ENCODE peak calls at places on chromosomes 1 and 21, in nine cellular contexts. D, Y, P, N, K, S, U, F and A are unnamed samples.

GRCh38 chr1:44822131-44822701 is 13.9 kb downstream of the BTBD19 start:
- DNase-seq in D (no peak), Y (no peak), P (no peak), N (no peak), K (no peak), S (no peak), U (no peak), F (no peak), A (no peak)

GRCh38 chr1:147225193-147225730 is at the start of gene FMO5:
- DNase-seq in D (no peak), Y (peak), P (no peak), N (peak), K (peak), S (peak), U (peak), F (peak), A (no peak)

GRCh38 chr1:39268906-39269305 is 64.4 kb downstream of the MACF1 start:
- DNase-seq in D (no peak), Y (no peak), P (peak), N (no peak), K (no peak), S (no peak), U (peak), F (peak), A (no peak)

GRCh38 chr1:152752225-152752624 is 5.6 kb upstream of the KPRP start:
- DNase-seq in D (peak), Y (no peak), P (no peak), N (no peak), K (no peak), S (no peak), U (no peak), F (no peak), A (no peak)

GRCh38 chr1:209364716-209365115 is 218.8 kb upstream of the CAMK1G start:
- DNase-seq in D (no peak), Y (no peak), P (no peak), N (no peak), K (no peak), S (no peak), U (no peak), F (peak), A (no peak)

GRCh38 chr1:117580436-117580835 is 25.4 kb upstream of the TENT5C start:
- DNase-seq in D (no peak), Y (no peak), P (no peak), N (no peak), K (no peak), S (no peak), U (no peak), F (no peak), A (no peak)

GRCh38 chr1:3515774-3516480 is 61.5 kb downstream of the ARHGEF16 start:
- DNase-seq in D (no peak), Y (no peak), P (no peak), N (no peak), K (peak), S (no peak), U (no peak), F (no peak), A (no peak)

GRCh38 chr1:6448749-6449631 is 17.0 kb downstream of the TNFRSF25 start:
- DNase-seq in D (no peak), Y (no peak), P (peak), N (no peak), K (no peak), S (no peak), U (peak), F (no peak), A (peak)

GRCh38 chr1:183989078-183989577 is 48.4 kb downstream of the COLGALT2 start:
- DNase-seq in D (peak), Y (no peak), P (no peak), N (no peak), K (no peak), S (no peak), U (no peak), F (peak), A (no peak)

GRCh38 chr1:209855623-209856022 is 27.9 kb downstream of the UTP25 start:
- DNase-seq in D (no peak), Y (no peak), P (no peak), N (no peak), K (no peak), S (no peak), U (no peak), F (no peak), A (no peak)

GRCh38 chr1:243374412-243374811 is 118.6 kb downstream of the SDCCAG8 start:
- DNase-seq in D (no peak), Y (no peak), P (no peak), N (no peak), K (no peak), S (no peak), U (no peak), F (no peak), A (no peak)

GRCh38 chr1:22903113-22903512 is 69.6 kb downstream of the LACTBL1 start:
- DNase-seq in D (peak), Y (no peak), P (no peak), N (no peak), K (no peak), S (no peak), U (no peak), F (no peak), A (no peak)

GRCh38 chr1:167803358-167804217 is 81.8 kb downstream of the MPZL1 start:
- DNase-seq in D (peak), Y (peak), P (peak), N (peak), K (peak), S (peak), U (peak), F (peak), A (peak)

GRCh38 chr21:34844033-34844923 is 175.5 kb downstream of the CLIC6 start:
- DNase-seq in D (no peak), Y (no peak), P (no peak), N (no peak), K (no peak), S (no peak), U (no peak), F (no peak), A (no peak)

GRCh38 chr1:94142583-94142982 is 21.6 kb upstream of the ABCA4 start:
- DNase-seq in D (no peak), Y (no peak), P (no peak), N (no peak), K (no peak), S (no peak), U (no peak), F (no peak), A (no peak)

GRCh38 chr1:193221641-193222040 is 35.2 kb upstream of the B3GALT2 start:
- DNase-seq in D (no peak), Y (no peak), P (no peak), N (no peak), K (no peak), S (no peak), U (no peak), F (no peak), A (no peak)

GRCh38 chr1:181089017-181089776 is 697 bp downstream of the IER5 start:
- DNase-seq in D (no peak), Y (peak), P (no peak), N (no peak), K (no peak), S (peak), U (no peak), F (no peak), A (peak)

GRCh38 chr1:19222979-19223824 is 13.1 kb upstream of the UBR4 start:
- DNase-seq in D (peak), Y (no peak), P (no peak), N (no peak), K (no peak), S (no peak), U (no peak), F (no peak), A (no peak)

GRCh38 chr1:29239142-29239541 is 2.8 kb downstream of the PTPRU start:
- DNase-seq in D (no peak), Y (no peak), P (no peak), N (no peak), K (no peak), S (no peak), U (no peak), F (peak), A (no peak)

GRCh38 chr1:109821831-109822745 is 58.4 kb upstream of the EPS8L3 start:
- DNase-seq in D (peak), Y (no peak), P (no peak), N (peak), K (no peak), S (no peak), U (no peak), F (no peak), A (no peak)

GRCh38 chr1:33228935-33229487 is 27.3 kb upstream of the ZNF362 start:
- DNase-seq in D (peak), Y (no peak), P (no peak), N (peak), K (no peak), S (no peak), U (no peak), F (peak), A (no peak)

GRCh38 chr1:89822999-89823628 is 2.3 kb downstream of the LRRC8D start:
- DNase-seq in D (peak), Y (no peak), P (no peak), N (no peak), K (peak), S (no peak), U (no peak), F (no peak), A (no peak)

GRCh38 chr1:206907304-206907991 is 10.2 kb downstream of the IL24 start:
- DNase-seq in D (no peak), Y (no peak), P (no peak), N (peak), K (no peak), S (no peak), U (no peak), F (no peak), A (peak)